ENCODE peak calls at places on chromosomes 7 and 10, in five cellular contexts. K is activated naive CD4-positive, alpha-beta T cell treated with Interleukin-2 at 50 U/mL for 16 hours; X is activated CD4-positive, alpha-beta T cell treated with anti-CD3 and anti-CD28 coated beads, Interleukin-2, amount 10 ng/mL, durations not matched to agents 24 days and 14 days; G is NCI-H748 treated with DMSO at 0.1 percent for 48 hours; T is NCI-H1092. H is an unnamed sample.

GRCh38 chr10:2146079-2146478 is 408.8 kb upstream of the ADARB2 start:
- DNase-seq in K (no peak), X (no peak), G (no peak), T (no peak), H (no peak)

GRCh38 chr10:98268694-98269386 is 846 bp upstream of the LOXL4 start:
- DNase-seq in K (no peak), X (no peak), G (no peak), T (peak), H (no peak)

GRCh38 chr10:86899670-86900276 is 57.6 kb downstream of the MMRN2 start:
- DNase-seq in K (peak), X (peak), G (peak), T (no peak), H (peak)

GRCh38 chr10:13708256-13708990 is 121.7 kb downstream of the PRPF18 start:
- DNase-seq in K (no peak), X (no peak), G (no peak), T (no peak), H (no peak)

GRCh38 chr7:70695804-70696104 is 436.2 kb upstream of the GALNT17 start:
- DNase-seq in K (no peak), X (no peak), G (no peak), T (no peak), H (no peak)

GRCh38 chr7:116588641-116589594 is 64.1 kb downstream of the CAV1 start:
- DNase-seq in K (no peak), X (peak), G (peak), T (peak), H (peak)

GRCh38 chr10:31188792-31189406 is 130.1 kb upstream of the ZEB1 start:
- DNase-seq in K (no peak), X (no peak), G (no peak), T (no peak), H (no peak)

GRCh38 chr7:158486919-158487318 is 100.7 kb downstream of the PTPRN2 start:
- DNase-seq in K (no peak), X (no peak), G (no peak), T (no peak), H (no peak)

GRCh38 chr10:114026189-114027040 is 17.3 kb upstream of the ADRB1 start:
- DNase-seq in K (no peak), X (no peak), G (no peak), T (no peak), H (peak)

GRCh38 chr7:149495785-149496641 is 1.6 kb downstream of the ZNF746 start:
- DNase-seq in K (no peak), X (peak), G (peak), T (peak), H (no peak)

GRCh38 chr7:112546723-112547513 is 66.1 kb downstream of the LSMEM1 start:
- DNase-seq in K (no peak), X (no peak), G (no peak), T (no peak), H (no peak)

GRCh38 chr10:132468651-132469050 is 68.9 kb upstream of the INPP5A start:
- DNase-seq in K (no peak), X (no peak), G (no peak), T (no peak), H (no peak)

GRCh38 chr10:865257-865656 is 66.2 kb downstream of the LARP4B start:
- DNase-seq in K (no peak), X (no peak), G (no peak), T (no peak), H (no peak)

GRCh38 chr10:132388901-132389630 is 7.9 kb upstream of the PWWP2B start:
- DNase-seq in K (no peak), X (no peak), G (no peak), T (no peak), H (no peak)

GRCh38 chr7:92725161-92725925 is 111.0 kb downstream of the CDK6 start:
- DNase-seq in K (no peak), X (no peak), G (no peak), T (no peak), H (no peak)

GRCh38 chr10:131396108-131397010 is 84.8 kb upstream of the TCERG1L start:
- DNase-seq in K (no peak), X (no peak), G (no peak), T (no peak), H (no peak)

GRCh38 chr7:39265912-39266591 is 288.3 kb downstream of the POU6F2 start:
- DNase-seq in K (no peak), X (no peak), G (no peak), T (no peak), H (no peak)